ENCODE peak calls at places on chromosomes 4 and X, in nine cellular contexts. F is cardiac fibroblast, M is Peyer's patch, R is astrocyte of the spinal cord, B is AG04449, P is AG09309, G is fibroblast of lung, L is tibial artery, S is endodermal cell. Q is an unnamed sample.

GRCh38 chr4:54784188-54784671 is 126.5 kb downstream of the KIT start:
- DNase-seq in F (peak), M (peak), R (peak), B (peak), P (peak), G (peak), L (peak), S (no peak), Q (no peak)

GRCh38 chrX:23952984-23953907 is 45.4 kb downstream of the CXorf58 start:
- DNase-seq in F (peak), M (peak), R (no peak), B (no peak), P (no peak), G (no peak), L (no peak), S (peak), Q (no peak)

GRCh38 chr4:55078987-55079386 is 46.4 kb downstream of the KDR start:
- DNase-seq in F (peak), M (no peak), R (peak), B (no peak), P (peak), G (peak), L (no peak), S (no peak), Q (no peak)

GRCh38 chr4:127997534-127998388 is 32.6 kb downstream of the ABHD18 start:
- DNase-seq in F (peak), M (no peak), R (peak), B (peak), P (peak), G (peak), L (no peak), S (no peak), Q (peak)

GRCh38 chrX:85493821-85494220 is 114.4 kb upstream of the POF1B start:
- DNase-seq in F (no peak), M (no peak), R (no peak), B (no peak), P (no peak), G (no peak), L (no peak), S (no peak), Q (peak)

GRCh38 chrX:13090261-13091110 is 46.1 kb upstream of the FAM9C start:
- DNase-seq in F (peak), M (no peak), R (no peak), B (no peak), P (no peak), G (no peak), L (no peak), S (no peak), Q (no peak)

GRCh38 chrX:135740683-135741149 is 27.3 kb downstream of the CT45A3 start:
- DNase-seq in F (no peak), M (no peak), R (no peak), B (no peak), P (no peak), G (no peak), L (peak), S (peak), Q (no peak)

GRCh38 chr4:173642509-173642908 is 112.5 kb upstream of the HAND2 start:
- DNase-seq in F (no peak), M (no peak), R (no peak), B (no peak), P (no peak), G (no peak), L (no peak), S (peak), Q (no peak)

GRCh38 chr4:17238633-17239032 is 273.3 kb downstream of the QDPR start:
- DNase-seq in F (no peak), M (no peak), R (no peak), B (no peak), P (no peak), G (no peak), L (no peak), S (no peak), Q (no peak)

GRCh38 chr4:114226968-114227760 is 247.7 kb upstream of the ARSJ start:
- DNase-seq in F (peak), M (no peak), R (no peak), B (no peak), P (no peak), G (peak), L (no peak), S (no peak), Q (no peak)

GRCh38 chr4:101853691-101854090 is 63.2 kb downstream of the BANK1 start:
- DNase-seq in F (no peak), M (no peak), R (no peak), B (no peak), P (no peak), G (peak), L (no peak), S (no peak), Q (no peak)

GRCh38 chr4:170697845-170698244 is 608.1 kb upstream of the AADAT start:
- DNase-seq in F (no peak), M (no peak), R (no peak), B (no peak), P (no peak), G (no peak), L (no peak), S (no peak), Q (no peak)

GRCh38 chrX:107154787-107155620 is 36.4 kb upstream of the RBM41 start:
- DNase-seq in F (peak), M (no peak), R (peak), B (no peak), P (no peak), G (peak), L (no peak), S (peak), Q (peak)

GRCh38 chrX:10429908-10430307 is 190.5 kb downstream of the MID1 start:
- DNase-seq in F (no peak), M (no peak), R (no peak), B (no peak), P (no peak), G (no peak), L (no peak), S (no peak), Q (no peak)

DNA sequence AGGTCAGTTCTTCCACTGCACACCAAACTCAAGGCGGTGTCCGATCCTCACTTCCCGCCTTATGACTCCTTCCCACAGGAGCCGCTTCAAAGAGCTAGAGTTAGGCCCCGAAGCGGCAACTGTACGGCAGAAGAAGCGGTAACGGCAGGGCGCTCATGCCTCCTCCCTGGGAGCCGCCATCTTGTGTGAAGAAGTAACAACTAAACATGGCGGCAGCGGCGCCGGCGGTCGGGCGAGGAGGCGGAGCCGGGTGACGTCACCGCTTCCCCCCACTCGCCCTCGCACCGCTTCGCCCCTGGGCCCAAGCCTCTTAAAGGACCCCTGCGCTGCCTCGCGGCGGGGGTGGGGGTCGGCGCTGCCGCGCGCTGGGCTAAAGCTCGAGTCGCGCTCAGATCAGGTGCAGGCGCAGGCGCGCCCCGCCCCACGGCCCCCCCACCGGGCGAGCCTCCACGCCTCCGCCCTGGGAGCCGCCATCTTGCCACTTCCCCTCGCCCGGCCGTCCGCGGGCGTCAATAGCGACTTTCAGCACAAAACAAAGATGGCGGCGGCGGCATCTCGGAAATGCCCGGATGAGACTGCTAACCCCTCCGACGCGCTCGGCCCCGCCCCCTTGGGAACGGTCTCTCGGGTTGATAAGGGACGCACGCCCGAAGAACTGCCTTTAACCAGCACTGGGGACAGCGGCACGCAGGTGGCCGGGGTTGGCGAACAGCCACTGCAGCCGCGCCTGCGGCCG is at the start of gene HCFC1:
- DNase-seq in F (peak), M (peak), R (peak), B (peak), P (peak), G (peak), L (peak), S (peak), Q (peak)
- H3K4me3 ChIP-seq in F (peak), M (peak), R (peak), B (peak), P (peak), G (peak), L (peak), S (peak), Q (peak)

DNA sequence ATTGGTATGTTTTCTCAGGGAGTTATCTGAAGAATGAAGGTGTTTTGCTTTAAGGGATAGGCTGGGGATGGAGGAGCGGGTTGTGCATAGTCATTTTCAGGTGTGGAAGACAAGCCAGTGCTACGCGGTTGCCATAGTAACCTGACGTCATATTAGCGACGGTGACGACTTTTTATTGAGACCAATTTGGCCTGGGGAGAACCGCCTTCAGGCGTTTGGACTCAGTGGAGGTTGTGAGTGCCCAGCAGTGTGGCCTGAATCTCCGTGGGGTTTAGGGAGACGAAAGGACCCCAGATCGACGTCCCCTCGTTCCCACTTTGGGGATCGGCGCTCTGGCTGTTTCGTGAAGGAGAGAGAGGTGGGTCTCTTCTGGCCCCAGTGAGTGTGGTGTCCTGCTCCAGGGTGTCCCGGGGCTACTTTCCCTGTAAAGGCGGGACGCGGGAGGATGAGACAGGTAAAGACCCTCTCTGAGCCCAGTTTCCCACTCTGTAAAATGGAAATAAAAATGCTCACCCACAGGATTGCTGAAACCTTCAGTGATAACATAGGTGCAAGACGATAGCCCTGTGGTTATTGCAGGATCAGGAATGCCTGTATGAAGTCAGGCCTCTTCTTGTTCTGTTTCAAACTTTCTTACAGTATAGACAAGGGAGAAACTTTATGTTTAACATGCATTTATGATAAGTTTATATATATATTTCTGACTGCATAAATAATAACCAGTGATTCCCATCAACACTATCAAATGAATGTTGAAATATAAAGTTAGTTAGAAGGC is 48.6 kb downstream of the GPRASP3 start:
- DNase-seq in F (peak), M (peak), R (peak), B (no peak), P (peak), G (peak), L (peak), S (peak), Q (peak)
- H3K4me3 ChIP-seq in F (peak), M (peak), R (peak), B (peak), P (peak), G (peak), L (peak), S (peak), Q (peak)

GRCh38 chr4:682490-683172 is 6.3 kb downstream of the SLC49A3 start:
- DNase-seq in F (no peak), M (no peak), R (no peak), B (no peak), P (no peak), G (no peak), L (no peak), S (no peak), Q (no peak)

GRCh38 chr4:680565-680930 is 6.2 kb downstream of the MYL5 start:
- DNase-seq in F (no peak), M (peak), R (no peak), B (no peak), P (no peak), G (no peak), L (no peak), S (no peak), Q (peak)

GRCh38 chr4:680931-681645 is 6.7 kb downstream of the MYL5 start:
- DNase-seq in F (peak), M (peak), R (no peak), B (no peak), P (no peak), G (no peak), L (no peak), S (peak), Q (peak)

GRCh38 chr4:683247-683897 is 5.6 kb downstream of the SLC49A3 start:
- DNase-seq in F (no peak), M (no peak), R (no peak), B (no peak), P (no peak), G (no peak), L (no peak), S (no peak), Q (no peak)

GRCh38 chr4:681736-682451 is 7.1 kb downstream of the SLC49A3 start:
- DNase-seq in F (no peak), M (peak), R (no peak), B (no peak), P (no peak), G (no peak), L (no peak), S (peak), Q (peak)
- H3K4me3 ChIP-seq in F (no peak), M (peak), R (no peak), B (peak), P (no peak), G (no peak), L (no peak), S (no peak), Q (peak)

DNA sequence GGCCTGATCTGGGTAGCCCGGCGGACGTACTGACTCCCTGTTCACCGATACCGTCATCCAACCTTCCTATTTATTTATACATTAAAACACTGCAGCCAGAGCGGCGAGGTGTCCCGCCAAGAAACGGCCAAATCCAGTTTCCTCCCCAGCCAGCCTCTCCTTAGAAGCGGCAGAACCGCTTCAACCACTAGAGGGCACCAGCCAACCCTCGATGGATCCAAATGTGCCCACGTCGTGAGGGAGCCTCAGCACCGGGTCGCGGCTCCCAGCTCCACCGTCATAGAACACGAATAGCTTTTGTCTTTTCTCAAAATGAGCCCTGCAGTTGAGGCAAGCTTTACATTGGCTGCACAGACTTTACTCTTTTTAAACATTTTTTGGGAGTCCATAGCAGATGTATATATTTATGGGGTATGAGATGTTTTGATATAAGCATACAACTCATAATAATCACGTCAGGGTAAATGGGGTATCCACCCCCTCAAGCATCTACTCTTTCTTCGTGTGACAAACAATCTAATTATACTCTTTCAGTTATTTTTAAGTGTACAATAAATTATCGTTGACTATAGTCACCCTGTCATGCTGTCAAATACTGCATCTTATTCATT is 13.0 kb upstream of the HELT start:
- DNase-seq in F (peak), M (peak), R (peak), B (no peak), P (peak), G (peak), L (peak), S (peak), Q (peak)
- H3K4me3 ChIP-seq in F (peak), M (peak), R (peak), B (no peak), P (no peak), G (no peak), L (no peak), S (no peak), Q (peak)

GRCh38 chr4:47031713-47032404 is 492 bp downstream of the GABRB1 start:
- DNase-seq in F (peak), M (no peak), R (no peak), B (no peak), P (no peak), G (no peak), L (no peak), S (no peak), Q (peak)
- H3K4me3 ChIP-seq in F (peak), M (peak), R (peak), B (peak), P (peak), G (peak), L (peak), S (peak), Q (peak)

DNA sequence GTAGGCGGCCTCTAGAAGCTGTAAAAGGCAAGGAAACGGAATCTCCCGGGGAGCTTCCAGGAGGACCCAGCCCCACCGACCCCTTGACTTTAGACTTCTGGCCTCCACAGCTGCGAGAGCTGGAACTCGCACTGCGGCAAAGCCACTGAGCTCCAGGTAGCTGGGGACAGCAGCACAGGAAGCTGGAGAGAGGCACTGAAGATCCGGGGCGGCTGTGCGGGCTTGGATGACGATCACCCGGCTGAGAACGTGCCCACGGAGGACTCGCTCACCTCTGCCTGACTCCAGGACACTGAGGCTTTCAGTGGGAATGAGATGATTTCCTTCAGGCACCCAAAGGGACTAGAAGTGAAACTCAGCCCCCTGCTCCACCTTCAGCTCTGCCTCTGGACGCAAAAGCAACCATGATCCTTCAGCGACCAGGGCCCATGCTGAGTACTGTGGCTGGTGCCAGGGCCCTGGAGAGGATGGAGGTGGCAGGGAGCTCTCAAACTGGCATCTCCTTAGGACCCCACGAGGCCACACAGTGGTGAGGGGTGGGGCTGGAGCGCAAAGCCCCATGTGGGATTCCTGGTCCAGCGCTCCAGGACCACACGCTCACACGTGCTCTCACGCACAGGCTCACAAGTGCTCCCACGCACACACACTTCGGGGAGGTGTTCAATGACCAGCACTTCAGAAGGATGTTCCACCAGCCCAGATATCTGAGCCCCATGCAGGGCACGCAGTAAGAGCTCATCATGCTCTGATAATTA is 47.1 kb downstream of the ADRA2C start:
- DNase-seq in F (no peak), M (no peak), R (no peak), B (no peak), P (no peak), G (no peak), L (no peak), S (no peak), Q (no peak)
- H3K4me3 ChIP-seq in F (no peak), M (no peak), R (no peak), B (no peak), P (no peak), G (no peak), L (no peak), S (no peak), Q (no peak)

Q was measured in epithelial cell of esophagus.